ENCODE peak calls at places on chromosomes 7 and 10, in ten cellular contexts. P is HTR-8/SVneo; K is T-helper 17 cell; M is activated T-cell treated with anti-CD3 and anti-CD28 coated beads, Interleukin-2, amount 50 U/mL, for 24 hours; N is activated naive CD8-positive, alpha-beta T cell treated with anti-CD3 and anti-CD28 coated beads for 36 hours; R is posterior vena cava; X is mesothelial cell of epicardium; B is HFFc6; U is AG09319; G is GM04504. O is an unnamed sample.

GRCh38 chr10:88831709-88832108 is 19.9 kb downstream of the ANKRD22 start:
- DNase-seq in P (no peak), K (no peak), M (no peak), N (peak; percentile 25), R (no peak), X (no peak), B (no peak), U (no peak), G (no peak), O (no peak)

GRCh38 chr10:24552346-24553016 is 171.2 kb downstream of the ARHGAP21 start:
- DNase-seq in P (no peak), K (no peak), M (no peak), N (peak; percentile 47), R (no peak), X (peak; percentile 51), B (no peak), U (no peak), G (no peak), O (peak; percentile 45)

GRCh38 chr10:132065491-132066105 is at the start of gene JAKMIP3:
- DNase-seq in P (peak; percentile 70), K (no peak), M (no peak), N (no peak), R (peak; percentile 82), X (peak; percentile 66), B (peak; percentile 95), U (peak; percentile 77), G (peak; percentile 87), O (peak; percentile 29)

GRCh38 chr10:7279303-7279702 is 131.5 kb downstream of the SFMBT2 start:
- DNase-seq in P (no peak), K (no peak), M (no peak), N (no peak), R (no peak), X (no peak), B (no peak), U (no peak), G (no peak), O (no peak)

GRCh38 chr10:127740596-127740995 is 3.6 kb downstream of the FOXI2 start:
- DNase-seq in P (no peak), K (no peak), M (no peak), N (no peak), R (no peak), X (no peak), B (no peak), U (no peak), G (no peak), O (no peak)

GRCh38 chr10:68578945-68579344 is 18.8 kb downstream of the TET1 start:
- DNase-seq in P (no peak), K (no peak), M (no peak), N (no peak), R (no peak), X (no peak), B (no peak), U (no peak), G (no peak), O (no peak)

GRCh38 chr7:98808751-98809460 is 60.9 kb downstream of the TMEM130 start:
- DNase-seq in P (no peak), K (no peak), M (no peak), N (no peak), R (no peak), X (no peak), B (no peak), U (no peak), G (no peak), O (no peak)

GRCh38 chr10:93245772-93246171 is 172.1 kb downstream of the CYP26A1 start:
- DNase-seq in P (no peak), K (no peak), M (no peak), N (no peak), R (no peak), X (no peak), B (no peak), U (peak; percentile 16), G (no peak), O (no peak)

GRCh38 chr7:4014649-4015048 is 667.4 kb upstream of the FOXK1 start:
- DNase-seq in P (no peak), K (no peak), M (no peak), N (no peak), R (no peak), X (no peak), B (no peak), U (no peak), G (no peak), O (no peak)